ENCODE peak calls at places on chromosomes 3 and 15, in five cellular contexts. One of them, this sample, is unnamed.

GRCh38 chr3:177610262-177610661 is 413.0 kb upstream of the TBL1XR1 start:
- DNase-seq in skeletal muscle cell: no peak
- DNase-seq in hepatocyte: no peak
- DNase-seq in Right ventricle myocardium superior: no peak
- DNase-seq in NCI-H460: no peak
- DNase-seq in this sample: no peak

GRCh38 chr3:145952541-145952940 is 208.4 kb downstream of the PLOD2 start:
- DNase-seq in skeletal muscle cell: peak
- DNase-seq in hepatocyte: no peak
- DNase-seq in Right ventricle myocardium superior: no peak
- DNase-seq in NCI-H460: no peak
- DNase-seq in this sample: no peak

GRCh38 chr15:88450125-88450798 is 16.9 kb downstream of the MRPL46 start:
- DNase-seq in skeletal muscle cell: no peak
- DNase-seq in hepatocyte: peak
- DNase-seq in Right ventricle myocardium superior: peak
- DNase-seq in NCI-H460: peak
- DNase-seq in this sample: peak

GRCh38 chr3:64645236-64645635 is 42.6 kb downstream of the ADAMTS9 start:
- DNase-seq in skeletal muscle cell: no peak
- DNase-seq in hepatocyte: no peak
- DNase-seq in Right ventricle myocardium superior: no peak
- DNase-seq in NCI-H460: no peak
- DNase-seq in this sample: no peak

GRCh38 chr3:28844688-28845324 is 436.1 kb upstream of the RBMS3 start:
- DNase-seq in skeletal muscle cell: no peak
- DNase-seq in hepatocyte: no peak
- DNase-seq in Right ventricle myocardium superior: no peak
- DNase-seq in NCI-H460: no peak
- DNase-seq in this sample: no peak

GRCh38 chr3:32316976-32317375 is 74.7 kb upstream of the CMTM7 start:
- DNase-seq in skeletal muscle cell: no peak
- DNase-seq in hepatocyte: no peak
- DNase-seq in Right ventricle myocardium superior: no peak
- DNase-seq in NCI-H460: no peak
- DNase-seq in this sample: no peak

GRCh38 chr15:91853968-91854943 is 748 bp downstream of the SLCO3A1 start:
- DNase-seq in skeletal muscle cell: no peak
- DNase-seq in hepatocyte: peak
- DNase-seq in Right ventricle myocardium superior: peak
- DNase-seq in NCI-H460: peak
- DNase-seq in this sample: peak

GRCh38 chr15:86743283-86743903 is 663.7 kb downstream of the AGBL1 start:
- DNase-seq in skeletal muscle cell: no peak
- DNase-seq in hepatocyte: peak
- DNase-seq in Right ventricle myocardium superior: peak
- DNase-seq in NCI-H460: peak
- DNase-seq in this sample: no peak

GRCh38 chr3:187223799-187224198 is 26.5 kb downstream of the RTP1 start:
- DNase-seq in skeletal muscle cell: no peak
- DNase-seq in hepatocyte: peak
- DNase-seq in Right ventricle myocardium superior: no peak
- DNase-seq in NCI-H460: no peak
- DNase-seq in this sample: no peak

GRCh38 chr15:52558196-52558595 is 10.6 kb downstream of the ARPP19 start:
- DNase-seq in skeletal muscle cell: peak
- DNase-seq in hepatocyte: peak
- DNase-seq in Right ventricle myocardium superior: no peak
- DNase-seq in NCI-H460: no peak
- DNase-seq in this sample: peak

GRCh38 chr3:186998937-186999368 is 68.6 kb downstream of the ST6GAL1 start:
- DNase-seq in skeletal muscle cell: no peak
- DNase-seq in hepatocyte: no peak
- DNase-seq in Right ventricle myocardium superior: no peak
- DNase-seq in NCI-H460: no peak
- DNase-seq in this sample: no peak

GRCh38 chr3:194871143-194871863 is 185.6 kb downstream of the FAM43A start:
- DNase-seq in skeletal muscle cell: peak
- DNase-seq in hepatocyte: peak
- DNase-seq in Right ventricle myocardium superior: peak
- DNase-seq in NCI-H460: no peak
- DNase-seq in this sample: peak

GRCh38 chr3:122331886-122332285 is 6.8 kb downstream of the CSTA start:
- DNase-seq in skeletal muscle cell: no peak
- DNase-seq in hepatocyte: no peak
- DNase-seq in Right ventricle myocardium superior: no peak
- DNase-seq in NCI-H460: no peak
- DNase-seq in this sample: no peak

GRCh38 chr3:45437388-45437787 is 49.0 kb downstream of the LARS2 start:
- DNase-seq in skeletal muscle cell: no peak
- DNase-seq in hepatocyte: no peak
- DNase-seq in Right ventricle myocardium superior: no peak
- DNase-seq in NCI-H460: no peak
- DNase-seq in this sample: no peak

GRCh38 chr3:79751703-79752102 is 16.1 kb downstream of the ROBO1 start:
- DNase-seq in skeletal muscle cell: no peak
- DNase-seq in hepatocyte: no peak
- DNase-seq in Right ventricle myocardium superior: no peak
- DNase-seq in NCI-H460: no peak
- DNase-seq in this sample: no peak

GRCh38 chr3:185724761-185725160 is 100.1 kb downstream of the IGF2BP2 start:
- DNase-seq in skeletal muscle cell: no peak
- DNase-seq in hepatocyte: no peak
- DNase-seq in Right ventricle myocardium superior: no peak
- DNase-seq in NCI-H460: no peak
- DNase-seq in this sample: no peak

GRCh38 chr3:111538687-111539086 is 3.3 kb upstream of the CD96 start:
- DNase-seq in skeletal muscle cell: peak
- DNase-seq in hepatocyte: no peak
- DNase-seq in Right ventricle myocardium superior: no peak
- DNase-seq in NCI-H460: no peak
- DNase-seq in this sample: no peak

GRCh38 chr15:90160781-90161727 is 40.1 kb upstream of the SEMA4B start:
- DNase-seq in skeletal muscle cell: no peak
- DNase-seq in hepatocyte: peak
- DNase-seq in Right ventricle myocardium superior: no peak
- DNase-seq in NCI-H460: no peak
- DNase-seq in this sample: no peak

GRCh38 chr15:70512772-70513362 is 250.5 kb downstream of the UACA start:
- DNase-seq in skeletal muscle cell: no peak
- DNase-seq in hepatocyte: no peak
- DNase-seq in Right ventricle myocardium superior: peak
- DNase-seq in NCI-H460: peak
- DNase-seq in this sample: peak

GRCh38 chr3:197554196-197554561 is 1.6 kb downstream of the BDH1 start:
- DNase-seq in skeletal muscle cell: no peak
- DNase-seq in hepatocyte: no peak
- DNase-seq in Right ventricle myocardium superior: no peak
- DNase-seq in NCI-H460: no peak
- DNase-seq in this sample: peak

This sample was measured in GM20000.